ENCODE peak calls at places on chromosomes 5 and 9, in five cellular contexts. E is K562, W is HepG2, Y is GM12878, J is SK-N-SH. T is an unnamed sample.

GRCh38 chr5:109099081-109099480 is 310.7 kb downstream of the PJA2 start:
- DNase-seq in J (no peak), Y (no peak), E (no peak), W (no peak), T (no peak)

GRCh38 chr5:125043781-125044391 is 297.4 kb upstream of the ZNF608 start:
- DNase-seq in Y (no peak), J (peak; percentile 72), E (no peak), W (no peak), T (peak; percentile 48)

GRCh38 chr9:37575511-37575914 is 667 bp downstream of the FBXO10 start:
- DNase-seq in W (no peak), Y (no peak), J (peak; percentile 33), E (no peak), T (no peak)

GRCh38 chr9:71442937-71443336 is 321.5 kb upstream of the TRPM3 start:
- DNase-seq in Y (no peak), W (no peak), J (no peak), E (no peak), T (no peak)

GRCh38 chr5:139482050-139482889 is at the start of gene STING1:
- DNase-seq in J (peak; percentile 66), Y (peak; percentile 41), W (peak; percentile 63), E (peak; percentile 88), T (no peak)

GRCh38 chr9:76255781-76256455 is 138.3 kb downstream of the RFK start:
- DNase-seq in Y (no peak), W (no peak), E (no peak), J (no peak), T (no peak)

GRCh38 chr9:73237140-73237539 is 85.5 kb downstream of the ANXA1 start:
- DNase-seq in J (no peak), E (no peak), W (no peak), Y (no peak), T (no peak)

GRCh38 chr5:77957-78804 is 13.8 kb upstream of the PLEKHG4B start:
- DNase-seq in E (peak; percentile 64), J (peak; percentile 70), W (peak; percentile 32), Y (no peak), T (no peak)

GRCh38 chr5:34751807-34752736 is 86.9 kb upstream of the TTC23L start:
- DNase-seq in W (no peak), Y (no peak), J (no peak), E (no peak), T (no peak)

GRCh38 chr9:113886471-113886870 is 10.4 kb downstream of the ZNF618 start:
- DNase-seq in E (no peak), J (no peak), W (no peak), Y (no peak), T (no peak)

GRCh38 chr5:68304421-68305052 is 89.0 kb downstream of the PIK3R1 start:
- DNase-seq in W (no peak), E (peak; percentile 48), J (no peak), Y (no peak), T (no peak)

GRCh38 chr5:92769986-92770385 is 811.0 kb downstream of the NR2F1-AS1 start:
- DNase-seq in W (no peak), E (no peak), Y (no peak), J (no peak), T (no peak)

GRCh38 chr5:132238901-132239500 is 11.3 kb upstream of the P4HA2 start:
- DNase-seq in E (no peak), J (no peak), Y (no peak), W (no peak), T (no peak)

GRCh38 chr5:37721447-37721871 is 118.4 kb downstream of the GDNF start:
- DNase-seq in J (no peak), W (no peak), Y (peak; percentile 41), E (no peak), T (no peak)

GRCh38 chr5:170053896-170054295 is 51.8 kb upstream of the FOXI1 start:
- DNase-seq in E (no peak), Y (no peak), J (no peak), W (no peak), T (no peak)
- TF ChIP-seq FOXM1 in E (no peak), Y (no peak), J (no peak), W (no peak), T (no peak)

GRCh38 chr9:91197232-91198181 is 164.2 kb downstream of the AUH start:
- DNase-seq in Y (no peak), W (peak; percentile 99), J (no peak), E (peak; percentile 70), T (no peak)
- TF ChIP-seq FOXM1 in Y (no peak), W (no peak), J (no peak), E (no peak), T (no peak)

GRCh38 chr5:58451732-58452565 is 7.9 kb downstream of the PLK2 start:
- DNase-seq in Y (no peak), W (no peak), E (no peak), J (no peak), T (no peak)

GRCh38 chr5:58453326-58453725 is 6.6 kb downstream of the PLK2 start:
- DNase-seq in E (no peak), J (no peak), W (no peak), Y (no peak), T (no peak)

GRCh38 chr5:58454025-58454424 is 5.9 kb downstream of the PLK2 start:
- DNase-seq in W (no peak), E (no peak), J (no peak), Y (no peak), T (no peak)

GRCh38 chr5:58450811-58451629 is 8.9 kb downstream of the PLK2 start:
- DNase-seq in E (no peak), Y (no peak), W (no peak), J (no peak), T (no peak)

GRCh38 chr5:58452566-58453258 is 7.2 kb downstream of the PLK2 start:
- DNase-seq in W (no peak), E (no peak), J (no peak), Y (no peak), T (no peak)
- TF ChIP-seq FOXM1 in W (no peak), E (no peak), J (no peak), Y (no peak), T (no peak)

GRCh38 chr5:61450880-61451279 is 118.8 kb downstream of the ZSWIM6 start:
- DNase-seq in Y (no peak), E (no peak), J (peak; percentile 19), W (no peak), T (peak; percentile 19)

GRCh38 chr5:61450170-61450815 is 118.2 kb downstream of the ZSWIM6 start:
- DNase-seq in Y (no peak), J (no peak), E (no peak), W (no peak), T (no peak)

GRCh38 chr5:61449756-61450155 is 117.7 kb downstream of the ZSWIM6 start:
- DNase-seq in E (no peak), J (no peak), Y (no peak), W (no peak), T (no peak)

GRCh38 chr5:61447780-61448495 is 115.9 kb downstream of the ZSWIM6 start:
- DNase-seq in Y (no peak), W (no peak), E (no peak), J (no peak), T (no peak)
- TF ChIP-seq FOXM1 in Y (no peak), W (no peak), E (no peak), J (no peak), T (no peak)